ENCODE peak calls at places on chromosomes 5 and 9, in eight cellular contexts. O is MM.1S, T is right lobe of liver, R is coronary artery, S is suprapubic skin, B is hepatocyte, X is A549, W is uterus. G is an unnamed sample.

GRCh38 chr5:153573326-153574033 is 83.0 kb downstream of the GRIA1 start:
- DNase-seq in O (no peak), T (no peak), R (no peak), S (no peak), B (no peak), X (no peak), W (no peak), G (no peak)

GRCh38 chr9:131019387-131020239 is 10.6 kb downstream of the LAMC3 start:
- DNase-seq in O (no peak), T (no peak), R (no peak), S (peak), B (peak), X (no peak), W (no peak), G (no peak)

GRCh38 chr5:158616707-158617106 is 483.0 kb downstream of the EBF1 start:
- DNase-seq in O (no peak), T (no peak), R (no peak), S (no peak), B (no peak), X (no peak), W (no peak), G (no peak)

GRCh38 chr5:118006229-118006628 is 982.1 kb downstream of the DTWD2 start:
- DNase-seq in O (no peak), T (no peak), R (no peak), S (no peak), B (no peak), X (no peak), W (no peak), G (no peak)

GRCh38 chr9:133991211-133991921 is 758 bp downstream of the VAV2 start:
- DNase-seq in O (no peak), T (peak), R (no peak), S (peak), B (peak), X (no peak), W (no peak), G (no peak)

GRCh38 chr9:87834357-87834756 is 48.3 kb upstream of the SPATA31E1 start:
- DNase-seq in O (no peak), T (no peak), R (no peak), S (no peak), B (peak), X (no peak), W (no peak), G (no peak)

GRCh38 chr5:96691503-96692303 is 29.5 kb downstream of the CAST start:
- DNase-seq in O (no peak), T (peak), R (no peak), S (no peak), B (peak), X (no peak), W (no peak), G (no peak)

GRCh38 chr9:98743329-98743728 is 34.6 kb upstream of the GABBR2 start:
- DNase-seq in O (no peak), T (no peak), R (no peak), S (no peak), B (no peak), X (no peak), W (no peak), G (no peak)

GRCh38 chr5:157142317-157143126 is at the start of gene MED7:
- DNase-seq in O (peak), T (peak), R (peak), S (peak), B (peak), X (peak), W (peak), G (peak)

GRCh38 chr9:2465921-2466460 is 155.6 kb upstream of the VLDLR start:
- DNase-seq in O (peak), T (peak), R (no peak), S (no peak), B (peak), X (peak), W (no peak), G (peak)

GRCh38 chr5:57327934-57328333 is 154.1 kb downstream of the GPBP1 start:
- DNase-seq in O (no peak), T (no peak), R (no peak), S (no peak), B (peak), X (no peak), W (no peak), G (no peak)

GRCh38 chr5:16975950-16976624 is 40.0 kb upstream of the MYO10 start:
- DNase-seq in O (no peak), T (no peak), R (no peak), S (no peak), B (no peak), X (no peak), W (no peak), G (no peak)

GRCh38 chr9:84439253-84439652 is 98.7 kb upstream of the SLC28A3 start:
- DNase-seq in O (no peak), T (no peak), R (no peak), S (no peak), B (no peak), X (no peak), W (no peak), G (no peak)

GRCh38 chr9:114350636-114351396 is 21.1 kb downstream of the ORM2 start:
- DNase-seq in O (no peak), T (no peak), R (no peak), S (no peak), B (no peak), X (no peak), W (no peak), G (no peak)

GRCh38 chr9:116096853-116097252 is 56.7 kb upstream of the PAPPA start:
- DNase-seq in O (no peak), T (no peak), R (no peak), S (no peak), B (no peak), X (no peak), W (no peak), G (no peak)

GRCh38 chr5:169538935-169539334 is 44.6 kb upstream of the SPDL1 start:
- DNase-seq in O (no peak), T (peak), R (no peak), S (no peak), B (peak), X (no peak), W (no peak), G (no peak)

GRCh38 chr9:121019282-121019681 is 30.8 kb downstream of the C5 start:
- DNase-seq in O (no peak), T (no peak), R (no peak), S (no peak), B (no peak), X (no peak), W (no peak), G (no peak)

GRCh38 chr5:95958308-95959014 is 3.2 kb downstream of the ELL2 start:
- DNase-seq in O (no peak), T (peak), R (no peak), S (no peak), B (no peak), X (no peak), W (no peak), G (no peak)

GRCh38 chr9:98144076-98144475 is 25.1 kb upstream of the TRIM14 start:
- DNase-seq in O (no peak), T (no peak), R (no peak), S (no peak), B (no peak), X (no peak), W (no peak), G (no peak)

GRCh38 chr5:179768326-179769085 is 25.3 kb upstream of the LTC4S start:
- DNase-seq in O (no peak), T (no peak), R (no peak), S (no peak), B (no peak), X (no peak), W (no peak), G (no peak)

GRCh38 chr5:157593036-157593435 is 17.5 kb upstream of the ADAM19 start:
- DNase-seq in O (no peak), T (no peak), R (no peak), S (no peak), B (no peak), X (no peak), W (no peak), G (no peak)

GRCh38 chr5:13664377-13664776 is 280.1 kb downstream of the DNAH5 start:
- DNase-seq in O (no peak), T (no peak), R (no peak), S (no peak), B (no peak), X (no peak), W (no peak), G (no peak)

GRCh38 chr5:1171340-1171941 is 30.0 kb upstream of the SLC6A19 start:
- DNase-seq in O (no peak), T (no peak), R (no peak), S (no peak), B (peak), X (no peak), W (no peak), G (no peak)

GRCh38 chr5:129345213-129345925 is 114.7 kb upstream of the ADAMTS19 start:
- DNase-seq in O (no peak), T (no peak), R (no peak), S (no peak), B (no peak), X (no peak), W (no peak), G (no peak)

GRCh38 chr5:129342796-129343195 is 117.3 kb upstream of the ADAMTS19 start:
- DNase-seq in O (no peak), T (no peak), R (no peak), S (no peak), B (no peak), X (no peak), W (no peak), G (no peak)
- H3K4me3 ChIP-seq in O (no peak), T (no peak), R (no peak), S (no peak), B (no peak), X (no peak), W (no peak), G (no peak)

DNA sequence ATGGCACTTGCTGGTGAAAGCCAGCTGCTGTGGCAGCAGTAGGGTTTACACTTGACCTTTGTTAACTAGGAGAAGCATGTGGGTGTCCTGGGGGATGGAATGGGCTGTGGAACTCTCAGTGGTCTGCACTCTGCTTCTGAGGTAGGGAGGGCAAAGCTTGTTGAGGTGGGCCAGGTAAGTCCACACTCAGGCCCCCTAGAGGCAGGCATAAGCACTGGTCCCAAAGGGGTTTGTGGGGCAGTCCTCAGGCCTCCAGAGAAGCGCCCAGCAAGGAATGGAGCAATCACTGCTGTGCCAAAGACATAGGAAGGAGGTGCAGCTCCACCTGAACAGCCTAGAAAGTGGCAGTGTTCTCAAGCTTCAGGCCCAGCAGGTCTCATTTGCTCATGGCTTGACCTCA is 34.7 kb downstream of the INSL4 start:
- DNase-seq in O (no peak), T (no peak), R (no peak), S (no peak), B (no peak), X (no peak), W (no peak), G (no peak)
- TF ChIP-seq CTCF in O (peak), T (no peak), R (no peak), S (no peak), B (no peak), X (no peak), W (no peak), G (no peak)

GRCh38 chr5:159915913-159916840 is at the start of gene ADRA1B:
- DNase-seq in O (peak), T (peak), R (peak), S (peak), B (peak), X (peak), W (peak), G (no peak)
- H3K4me3 ChIP-seq in O (peak), T (peak), R (peak), S (peak), B (peak), X (peak), W (peak), G (no peak)

DNA sequence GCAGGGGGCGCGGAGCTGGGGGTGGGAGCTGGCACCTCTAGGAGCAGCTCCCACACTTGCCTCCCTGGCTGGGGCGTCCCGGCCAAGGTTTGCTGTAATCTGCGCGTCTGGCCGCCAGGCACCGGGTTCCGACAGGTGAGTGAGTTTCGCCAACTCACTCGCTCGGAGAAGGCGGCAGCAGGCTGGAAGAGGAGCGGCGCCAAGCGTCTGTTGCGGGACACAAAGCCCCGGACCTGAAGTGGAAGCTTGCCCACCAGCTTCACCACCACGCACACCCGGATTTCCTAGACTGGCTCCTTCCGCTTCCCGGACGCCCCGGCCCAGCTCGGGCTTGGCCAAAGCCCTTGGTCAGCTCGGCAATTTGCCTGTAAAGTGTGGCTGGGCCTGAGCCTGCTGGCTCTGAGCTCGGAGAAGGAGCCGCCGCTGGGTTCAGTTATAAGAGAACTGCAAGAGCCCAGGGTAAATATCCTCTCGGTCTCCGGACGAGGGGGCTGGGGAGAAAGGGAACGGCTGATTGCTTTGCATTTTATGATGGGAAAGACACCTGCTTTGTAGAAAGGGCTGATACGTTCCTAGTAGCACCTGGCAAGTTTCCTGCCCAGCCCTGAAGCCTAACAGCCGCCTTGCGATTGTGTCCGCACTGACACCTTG is 461 bp upstream of the GNA14 start:
- DNase-seq in O (no peak), T (peak), R (no peak), S (peak), B (peak), X (no peak), W (peak), G (peak)
- TF ChIP-seq CTCF in O (no peak), T (no peak), R (no peak), S (no peak), B (peak), X (no peak), W (peak), G (no peak)

GRCh38 chr9:89425024-89425805 is 72.7 kb downstream of the SEMA4D start:
- DNase-seq in O (no peak), T (no peak), R (no peak), S (no peak), B (no peak), X (no peak), W (no peak), G (no peak)

GRCh38 chr9:89428222-89428761 is 69.6 kb downstream of the SEMA4D start:
- DNase-seq in O (no peak), T (no peak), R (no peak), S (no peak), B (no peak), X (no peak), W (no peak), G (no peak)

GRCh38 chr9:89427621-89428221 is 70.2 kb downstream of the SEMA4D start:
- DNase-seq in O (no peak), T (no peak), R (no peak), S (no peak), B (no peak), X (no peak), W (no peak), G (no peak)

GRCh38 chr9:89425921-89426388 is 72.0 kb downstream of the SEMA4D start:
- DNase-seq in O (no peak), T (no peak), R (no peak), S (no peak), B (no peak), X (no peak), W (no peak), G (no peak)

GRCh38 chr9:89426389-89426961 is 71.4 kb downstream of the SEMA4D start:
- DNase-seq in O (peak), T (no peak), R (no peak), S (no peak), B (no peak), X (no peak), W (no peak), G (no peak)
- H3K4me3 ChIP-seq in O (no peak), T (no peak), R (no peak), S (no peak), B (no peak), X (no peak), W (no peak), G (no peak)

DNA sequence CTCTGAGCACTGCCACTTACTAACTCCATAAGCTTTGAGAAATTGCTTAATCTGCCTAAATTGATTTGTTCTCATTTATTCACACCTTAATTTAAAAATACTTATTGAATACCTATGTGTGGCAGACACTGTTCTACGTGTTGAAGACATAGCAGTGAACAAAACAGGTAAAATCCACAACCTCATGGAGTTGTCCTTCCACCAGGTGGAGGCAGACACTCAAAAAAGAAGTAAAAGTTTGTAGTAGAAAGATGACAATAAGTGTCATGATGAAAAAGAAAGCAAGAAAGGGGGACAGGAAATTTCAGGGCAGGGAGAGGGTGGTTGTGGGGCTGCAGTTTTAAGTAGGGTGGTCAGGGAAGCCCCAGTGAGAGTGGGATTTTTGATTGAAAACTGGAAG is 94.9 kb downstream of the SREK1 start:
- DNase-seq in O (peak), T (no peak), R (no peak), S (no peak), B (no peak), X (peak), W (no peak), G (no peak)
- TF ChIP-seq CTCF in O (peak), T (peak), R (no peak), S (no peak), B (peak), X (peak), W (no peak), G (peak)

GRCh38 chr5:180798193-180798592 is 4.4 kb downstream of the MGAT1 start:
- DNase-seq in O (no peak), T (peak), R (no peak), S (no peak), B (no peak), X (no peak), W (no peak), G (no peak)
- H3K4me3 ChIP-seq in O (no peak), T (no peak), R (peak), S (peak), B (no peak), X (no peak), W (no peak), G (no peak)

G was measured in LNCaP clone FGC.